ENCODE peak calls at places on chromosomes 6 and 20, in five cellular contexts. One of them, this sample, is unnamed. For H3K4me1, the result is how much of the 10 kb centered on the place peaks cover.

GRCh38 chr6:170227521-170227983 is 63.3 kb downstream of the DLL1 start:
- DNase-seq in cardiac muscle cell: no peak
- DNase-seq in endothelial cell of umbilical vein: no peak
- DNase-seq in ovary: no peak
- DNase-seq in CD8-positive, alpha-beta T cell: no peak
- DNase-seq in this sample: no peak

GRCh38 chr20:20205862-20206236 is 153.5 kb downstream of the CFAP61 start:
- DNase-seq in ovary: no peak
- DNase-seq in endothelial cell of umbilical vein: no peak
- DNase-seq in CD8-positive, alpha-beta T cell: no peak
- DNase-seq in cardiac muscle cell: no peak
- DNase-seq in this sample: no peak

GRCh38 chr20:36113566-36114247 is 40.8 kb upstream of the EPB41L1 start:
- DNase-seq in cardiac muscle cell: peak
- DNase-seq in CD8-positive, alpha-beta T cell: no peak
- DNase-seq in endothelial cell of umbilical vein: no peak
- DNase-seq in ovary: no peak
- DNase-seq in this sample: no peak

GRCh38 chr6:128997880-128998279 is 114.9 kb downstream of the LAMA2 start:
- DNase-seq in ovary: no peak
- DNase-seq in endothelial cell of umbilical vein: no peak
- DNase-seq in CD8-positive, alpha-beta T cell: no peak
- DNase-seq in cardiac muscle cell: no peak
- DNase-seq in this sample: no peak

GRCh38 chr6:27592107-27592480 is 119.2 kb upstream of the ZNF184 start:
- DNase-seq in ovary: no peak
- DNase-seq in CD8-positive, alpha-beta T cell: no peak
- DNase-seq in cardiac muscle cell: peak
- DNase-seq in endothelial cell of umbilical vein: peak
- DNase-seq in this sample: no peak

GRCh38 chr20:40970218-40970617 is 58.4 kb upstream of the TOP1 start:
- DNase-seq in endothelial cell of umbilical vein: no peak
- DNase-seq in cardiac muscle cell: no peak
- DNase-seq in CD8-positive, alpha-beta T cell: no peak
- DNase-seq in ovary: no peak
- DNase-seq in this sample: no peak

GRCh38 chr6:119172813-119173212 is 94.3 kb upstream of the FAM184A start:
- DNase-seq in CD8-positive, alpha-beta T cell: no peak
- DNase-seq in ovary: no peak
- DNase-seq in endothelial cell of umbilical vein: no peak
- DNase-seq in cardiac muscle cell: no peak
- DNase-seq in this sample: no peak

GRCh38 chr6:169652896-169653295 is 48.9 kb downstream of the WDR27 start:
- DNase-seq in cardiac muscle cell: no peak
- DNase-seq in CD8-positive, alpha-beta T cell: no peak
- DNase-seq in ovary: no peak
- DNase-seq in endothelial cell of umbilical vein: no peak
- DNase-seq in this sample: no peak

GRCh38 chr6:108363756-108364356 is 69.0 kb downstream of the AFG1L start:
- DNase-seq in cardiac muscle cell: no peak
- DNase-seq in endothelial cell of umbilical vein: no peak
- DNase-seq in CD8-positive, alpha-beta T cell: no peak
- DNase-seq in ovary: no peak
- DNase-seq in this sample: no peak

GRCh38 chr6:128252293-128253176 is 267.9 kb downstream of the PTPRK start:
- DNase-seq in ovary: no peak
- DNase-seq in CD8-positive, alpha-beta T cell: no peak
- DNase-seq in cardiac muscle cell: no peak
- DNase-seq in endothelial cell of umbilical vein: no peak
- DNase-seq in this sample: no peak

GRCh38 chr6:10582774-10583508 is 61.8 kb downstream of the GCNT2 start:
- DNase-seq in cardiac muscle cell: no peak
- DNase-seq in ovary: no peak
- DNase-seq in endothelial cell of umbilical vein: no peak
- DNase-seq in CD8-positive, alpha-beta T cell: no peak
- DNase-seq in this sample: no peak
- H3K4me1 ChIP-seq in cardiac muscle cell: under half
- H3K4me1 ChIP-seq in ovary: under half
- H3K4me1 ChIP-seq in endothelial cell of umbilical vein: under half
- H3K4me1 ChIP-seq in CD8-positive, alpha-beta T cell: under half
- H3K4me1 ChIP-seq in this sample: under half

DNA sequence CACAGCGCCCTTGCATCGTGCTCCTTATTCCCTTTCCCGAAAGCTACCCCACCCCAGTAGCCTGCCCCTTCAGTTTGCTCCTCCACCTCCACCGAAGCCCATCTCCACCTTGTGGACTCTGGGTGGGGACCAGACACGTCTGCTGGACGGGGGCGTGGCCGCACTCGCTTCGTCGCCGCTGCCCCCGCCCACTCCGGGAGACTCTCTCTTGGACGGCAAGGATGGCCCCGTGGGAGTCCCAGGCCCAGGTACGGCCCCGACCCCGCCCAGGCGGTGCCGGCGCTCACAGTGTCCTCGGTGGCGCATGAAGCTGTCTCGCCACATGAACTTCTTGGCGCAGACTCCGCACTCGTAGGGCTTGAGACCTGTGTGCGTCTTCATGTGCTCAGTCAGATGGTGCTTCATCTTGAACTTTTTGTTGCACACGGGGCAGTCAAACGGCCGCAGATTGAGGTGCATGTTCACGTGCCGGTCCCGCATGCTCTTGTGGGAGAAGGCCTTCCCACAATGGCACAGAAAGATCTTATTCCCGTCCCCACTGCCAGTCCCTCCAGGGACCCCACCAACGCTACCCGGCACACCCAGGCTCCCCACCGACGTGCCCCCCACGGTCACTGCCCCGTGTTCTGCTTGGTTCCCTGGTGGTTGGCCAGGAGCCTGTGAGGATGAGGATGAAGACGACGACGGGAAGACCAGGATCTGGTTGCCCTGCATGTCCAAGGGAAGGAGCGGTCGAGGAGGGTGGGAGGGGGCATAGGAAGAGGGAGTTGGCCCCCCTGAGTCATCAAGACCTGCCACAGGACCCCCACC is 1.3 kb upstream of the TAPBP start:
- DNase-seq in ovary: peak
- DNase-seq in cardiac muscle cell: peak
- DNase-seq in CD8-positive, alpha-beta T cell: no peak
- DNase-seq in endothelial cell of umbilical vein: peak
- DNase-seq in this sample: no peak
- TF ChIP-seq CTCF in ovary: no peak
- TF ChIP-seq CTCF in cardiac muscle cell: no peak
- TF ChIP-seq CTCF in CD8-positive, alpha-beta T cell: no peak
- TF ChIP-seq CTCF in endothelial cell of umbilical vein: no peak
- TF ChIP-seq CTCF in this sample: no peak

GRCh38 chr20:51363813-51364212 is 178.7 kb downstream of the NFATC2 start:
- DNase-seq in endothelial cell of umbilical vein: no peak
- DNase-seq in cardiac muscle cell: no peak
- DNase-seq in ovary: no peak
- DNase-seq in CD8-positive, alpha-beta T cell: no peak
- DNase-seq in this sample: no peak

GRCh38 chr20:51366155-51366886 is 176.2 kb downstream of the NFATC2 start:
- DNase-seq in CD8-positive, alpha-beta T cell: no peak
- DNase-seq in ovary: peak
- DNase-seq in cardiac muscle cell: peak
- DNase-seq in endothelial cell of umbilical vein: peak
- DNase-seq in this sample: no peak

GRCh38 chr20:51368461-51369211 is 173.9 kb downstream of the NFATC2 start:
- DNase-seq in CD8-positive, alpha-beta T cell: no peak
- DNase-seq in cardiac muscle cell: no peak
- DNase-seq in endothelial cell of umbilical vein: no peak
- DNase-seq in ovary: no peak
- DNase-seq in this sample: no peak

GRCh38 chr20:51363378-51363777 is 179.1 kb downstream of the NFATC2 start:
- DNase-seq in CD8-positive, alpha-beta T cell: no peak
- DNase-seq in ovary: peak
- DNase-seq in cardiac muscle cell: no peak
- DNase-seq in endothelial cell of umbilical vein: no peak
- DNase-seq in this sample: no peak

DNA sequence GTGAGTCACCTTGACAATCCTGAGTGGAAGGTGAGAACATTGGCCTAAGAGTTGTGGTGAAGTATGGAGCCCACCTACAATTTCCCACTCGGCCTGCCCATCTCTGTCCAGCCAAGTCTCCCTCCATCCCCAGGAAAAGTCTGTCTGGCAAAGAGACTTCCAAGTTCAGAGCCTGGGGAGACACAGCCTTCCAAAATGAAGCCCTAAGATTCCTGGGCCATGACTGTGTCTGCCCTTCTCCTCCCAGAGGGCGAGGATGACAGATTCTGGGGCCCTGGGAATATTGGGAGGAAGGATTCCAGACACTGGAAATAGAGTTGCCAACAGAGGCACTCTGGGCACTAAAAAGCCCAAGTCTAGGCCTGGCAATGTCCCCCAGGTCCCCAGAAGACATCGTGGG is 176.8 kb downstream of the NFATC2 start:
- DNase-seq in endothelial cell of umbilical vein: no peak
- DNase-seq in cardiac muscle cell: peak
- DNase-seq in ovary: no peak
- DNase-seq in CD8-positive, alpha-beta T cell: no peak
- DNase-seq in this sample: no peak
- H3K4me3 ChIP-seq in endothelial cell of umbilical vein: no peak
- H3K4me3 ChIP-seq in cardiac muscle cell: no peak
- H3K4me3 ChIP-seq in ovary: no peak
- H3K4me3 ChIP-seq in CD8-positive, alpha-beta T cell: no peak
- H3K4me3 ChIP-seq in this sample: no peak

GRCh38 chr6:159204605-159205004 is 35.4 kb downstream of the FNDC1 start:
- DNase-seq in cardiac muscle cell: no peak
- DNase-seq in endothelial cell of umbilical vein: no peak
- DNase-seq in ovary: no peak
- DNase-seq in CD8-positive, alpha-beta T cell: no peak
- DNase-seq in this sample: no peak
- H3K4me1 ChIP-seq in cardiac muscle cell: under half
- H3K4me1 ChIP-seq in endothelial cell of umbilical vein: under half
- H3K4me1 ChIP-seq in ovary: under half
- H3K4me1 ChIP-seq in CD8-positive, alpha-beta T cell: under half
- H3K4me1 ChIP-seq in this sample: under half

GRCh38 chr20:62182469-62183425 is at the start of gene MTG2:
- DNase-seq in endothelial cell of umbilical vein: peak
- DNase-seq in cardiac muscle cell: peak
- DNase-seq in ovary: peak
- DNase-seq in CD8-positive, alpha-beta T cell: peak
- DNase-seq in this sample: peak
- TF ChIP-seq CTCF in endothelial cell of umbilical vein: no peak
- TF ChIP-seq CTCF in cardiac muscle cell: no peak
- TF ChIP-seq CTCF in ovary: peak
- TF ChIP-seq CTCF in CD8-positive, alpha-beta T cell: no peak
- TF ChIP-seq CTCF in this sample: no peak

This sample was measured in BE2C.